ENCODE peak calls at places on chromosome 7, in eight cellular contexts. H is Panc1, A is upper lobe of left lung, S is stomach, Y is esophagus muscularis mucosa, O is prostate gland, J is suprapubic skin, G is HCT116. Z is an unnamed sample.

GRCh38 chr7:64946772-64947171 is 43.7 kb downstream of the ZNF273 start:
- DNase-seq in G (no peak), H (no peak), A (peak), Y (no peak), O (no peak), J (no peak), S (no peak), Z (no peak)

GRCh38 chr7:97357459-97357858 is 240.0 kb downstream of the SDHAF3 start:
- DNase-seq in A (no peak), G (no peak), H (no peak), O (no peak), Y (no peak), J (no peak), S (no peak), Z (no peak)

GRCh38 chr7:3643091-3643490 is 342.0 kb downstream of the SDK1 start:
- DNase-seq in J (no peak), O (no peak), G (no peak), A (no peak), S (no peak), H (no peak), Y (peak), Z (no peak)

GRCh38 chr7:70706698-70707097 is 425.2 kb upstream of the GALNT17 start:
- DNase-seq in O (no peak), H (no peak), A (no peak), G (no peak), S (no peak), J (no peak), Y (no peak), Z (no peak)

GRCh38 chr7:95209276-95209675 is 115.1 kb downstream of the PON1 start:
- DNase-seq in A (no peak), G (no peak), J (no peak), Y (no peak), O (no peak), S (no peak), H (no peak), Z (no peak)

GRCh38 chr7:116394106-116394505 is 105.4 kb upstream of the CAV2 start:
- DNase-seq in G (no peak), J (no peak), S (no peak), A (no peak), O (no peak), H (no peak), Y (no peak), Z (no peak)

GRCh38 chr7:107967420-107967819 is 35.5 kb downstream of the LAMB1 start:
- DNase-seq in O (no peak), Y (no peak), H (no peak), J (no peak), A (no peak), G (no peak), S (no peak), Z (no peak)

GRCh38 chr7:25854608-25855497 is 297.1 kb upstream of the NFE2L3 start:
- DNase-seq in Y (no peak), J (peak), A (no peak), G (peak), S (no peak), H (no peak), O (no peak), Z (peak)

GRCh38 chr7:113824117-113824823 is 94.5 kb downstream of the PPP1R3A start:
- DNase-seq in G (no peak), A (no peak), H (no peak), O (no peak), Y (no peak), J (no peak), S (no peak), Z (no peak)

GRCh38 chr7:16092711-16093110 is 328.6 kb downstream of the CRPPA start:
- DNase-seq in Y (no peak), J (no peak), S (no peak), H (no peak), A (no peak), O (no peak), G (no peak), Z (no peak)

GRCh38 chr7:70834424-70834823 is 297.5 kb upstream of the GALNT17 start:
- DNase-seq in Y (peak), H (no peak), S (no peak), G (no peak), A (no peak), J (no peak), O (no peak), Z (no peak)

GRCh38 chr7:50450691-50451051 is 521 bp upstream of the FIGNL1 start:
- DNase-seq in J (no peak), G (no peak), S (no peak), H (no peak), O (no peak), Y (no peak), A (no peak), Z (peak)

GRCh38 chr7:785416-785815 is 46.9 kb upstream of the SUN1 start:
- DNase-seq in O (no peak), Y (no peak), A (no peak), J (no peak), H (no peak), G (no peak), S (no peak), Z (no peak)

GRCh38 chr7:20327047-20327446 is 3.7 kb upstream of the ITGB8 start:
- DNase-seq in Y (no peak), A (no peak), G (no peak), O (no peak), J (no peak), H (no peak), S (no peak), Z (no peak)
- TF ChIP-seq POLR2AphosphoS5 in Y (no peak), A (no peak), G (no peak), O (no peak), J (no peak), H (no peak), S (no peak), Z (no peak)

GRCh38 chr7:151076863-151077704 is 3.5 kb downstream of the FASTK start:
- DNase-seq in S (peak), H (no peak), G (no peak), O (no peak), J (no peak), A (no peak), Y (no peak), Z (no peak)

GRCh38 chr7:151078233-151079040 is 2.2 kb downstream of the FASTK start:
- DNase-seq in O (no peak), H (no peak), S (no peak), Y (no peak), J (no peak), G (no peak), A (no peak), Z (no peak)

GRCh38 chr7:151079199-151079910 is 1.3 kb downstream of the FASTK start:
- DNase-seq in S (no peak), O (no peak), G (no peak), A (no peak), J (no peak), H (no peak), Y (no peak), Z (no peak)

GRCh38 chr7:151075978-151076426 is 4.6 kb downstream of the FASTK start:
- DNase-seq in S (no peak), G (no peak), O (no peak), Y (no peak), J (no peak), H (no peak), A (no peak), Z (no peak)

GRCh38 chr7:151077705-151078232 is 2.8 kb downstream of the FASTK start:
- DNase-seq in O (no peak), G (no peak), H (no peak), Y (no peak), A (no peak), J (no peak), S (peak), Z (no peak)
- TF ChIP-seq POLR2AphosphoS5 in O (no peak), G (no peak), H (no peak), Y (no peak), A (no peak), J (no peak), S (no peak), Z (no peak)

GRCh38 chr7:77691892-77692491 is 4.3 kb upstream of the RSBN1L start:
- DNase-seq in J (no peak), Y (no peak), A (no peak), O (no peak), G (no peak), H (no peak), S (peak), Z (peak)
- TF ChIP-seq POLR2AphosphoS5 in J (no peak), Y (no peak), A (no peak), O (no peak), G (no peak), H (no peak), S (peak), Z (peak)

GRCh38 chr7:36264123-36264916 is 111.3 kb downstream of the EEPD1 start:
- DNase-seq in G (no peak), O (no peak), H (no peak), A (peak), Y (no peak), J (no peak), S (no peak), Z (no peak)
- TF ChIP-seq POLR2AphosphoS5 in G (no peak), O (peak), H (no peak), A (no peak), Y (no peak), J (no peak), S (no peak), Z (peak)

DNA sequence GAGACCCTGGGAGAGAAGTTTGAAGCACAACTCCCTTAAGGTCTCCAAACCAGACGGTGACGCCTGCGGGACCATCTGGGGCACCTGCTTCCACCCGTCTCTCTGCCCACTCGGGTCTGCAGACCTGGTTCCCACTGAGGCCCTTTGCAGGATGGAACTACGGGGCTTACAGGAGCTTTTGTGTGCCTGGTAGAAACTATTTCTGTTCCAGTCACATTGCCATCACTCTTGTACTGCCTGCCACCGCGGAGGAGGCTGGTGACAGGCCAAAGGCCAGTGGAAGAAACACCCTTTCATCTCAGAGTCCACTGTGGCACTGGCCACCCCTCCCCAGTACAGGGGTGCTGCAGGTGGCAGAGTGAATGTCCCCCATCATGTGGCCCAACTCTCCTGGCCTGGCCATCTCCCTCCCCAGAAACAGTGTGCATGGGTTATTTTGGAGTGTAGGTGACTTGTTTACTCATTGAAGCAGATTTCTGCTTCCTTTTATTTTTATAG is 10.8 kb downstream of the SERPINE1 start:
- DNase-seq in J (no peak), A (no peak), Y (no peak), S (no peak), H (no peak), O (no peak), G (no peak), Z (no peak)
- TF ChIP-seq POLR2AphosphoS5 in J (no peak), A (peak), Y (no peak), S (no peak), H (no peak), O (no peak), G (no peak), Z (no peak)

DNA sequence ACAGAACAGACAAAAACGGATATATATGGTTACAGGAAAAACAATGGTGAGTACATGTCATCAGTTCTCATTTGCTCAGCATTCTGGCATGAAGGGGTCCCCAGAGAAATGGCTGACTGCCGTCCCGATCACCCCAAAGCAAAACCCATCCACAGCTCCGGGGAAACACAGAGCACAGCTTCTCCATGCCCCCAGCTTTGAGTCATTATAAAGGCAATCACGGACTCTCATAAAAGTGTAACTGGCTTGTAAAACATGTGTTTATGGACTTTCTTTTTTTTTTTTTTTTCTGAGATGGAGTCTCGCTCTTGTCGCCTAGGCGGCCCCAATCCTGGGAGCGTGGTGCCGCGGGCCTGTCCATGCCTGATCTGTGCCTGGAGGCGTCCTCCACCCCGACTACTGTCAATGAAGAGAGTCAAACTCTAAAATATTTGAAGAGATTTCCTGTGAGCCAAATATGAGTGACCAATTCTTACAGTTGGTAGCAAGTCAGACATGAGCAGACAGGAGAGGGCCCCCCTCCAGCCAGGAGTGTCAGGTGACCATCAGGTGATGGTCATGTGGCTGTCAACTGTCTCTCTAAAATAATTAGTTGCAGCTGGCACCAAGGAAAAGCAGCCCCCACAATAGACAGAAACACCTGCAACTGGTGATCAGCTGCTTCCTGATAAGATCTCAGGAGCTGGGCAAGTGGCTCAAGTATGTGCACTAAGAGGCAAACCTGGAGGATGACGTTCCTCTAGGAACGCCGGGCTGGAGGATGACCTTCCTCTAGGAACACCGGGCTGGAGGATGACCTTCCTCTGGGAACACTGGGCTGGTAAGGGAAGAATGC is 21.7 kb upstream of the NOM1 start:
- DNase-seq in O (no peak), Y (no peak), S (no peak), G (no peak), H (no peak), A (no peak), J (peak), Z (no peak)
- TF ChIP-seq POLR2AphosphoS5 in O (no peak), Y (peak), S (no peak), G (no peak), H (no peak), A (no peak), J (no peak), Z (no peak)

GRCh38 chr7:112390167-112390566 is 60.1 kb upstream of the IFRD1 start:
- DNase-seq in O (no peak), J (no peak), H (no peak), A (no peak), Y (peak), G (no peak), S (no peak), Z (no peak)
- TF ChIP-seq POLR2AphosphoS5 in O (no peak), J (no peak), H (no peak), A (no peak), Y (no peak), G (no peak), S (no peak), Z (no peak)

GRCh38 chr7:32891046-32891799 is at the start of gene KBTBD2:
- DNase-seq in J (peak), O (peak), A (peak), G (peak), Y (peak), H (no peak), S (peak), Z (peak)

GRCh38 chr7:32891800-32892520 is 400 bp upstream of the KBTBD2 start:
- DNase-seq in A (peak), G (peak), J (peak), H (no peak), S (peak), O (peak), Y (peak), Z (peak)

GRCh38 chr7:32890010-32890552 is 1.5 kb downstream of the KBTBD2 start:
- DNase-seq in A (peak), G (no peak), Y (no peak), S (no peak), J (no peak), O (peak), H (no peak), Z (no peak)

GRCh38 chr7:32892521-32893224 is 1.1 kb upstream of the KBTBD2 start:
- DNase-seq in H (no peak), J (no peak), G (peak), Y (no peak), S (peak), O (peak), A (peak), Z (peak)

GRCh38 chr7:32890553-32891045 is 961 bp downstream of the KBTBD2 start:
- DNase-seq in H (no peak), J (no peak), Y (no peak), G (peak), A (peak), O (peak), S (no peak), Z (peak)
- TF ChIP-seq POLR2AphosphoS5 in H (no peak), J (no peak), Y (peak), G (peak), A (peak), O (peak), S (peak), Z (peak)

DNA sequence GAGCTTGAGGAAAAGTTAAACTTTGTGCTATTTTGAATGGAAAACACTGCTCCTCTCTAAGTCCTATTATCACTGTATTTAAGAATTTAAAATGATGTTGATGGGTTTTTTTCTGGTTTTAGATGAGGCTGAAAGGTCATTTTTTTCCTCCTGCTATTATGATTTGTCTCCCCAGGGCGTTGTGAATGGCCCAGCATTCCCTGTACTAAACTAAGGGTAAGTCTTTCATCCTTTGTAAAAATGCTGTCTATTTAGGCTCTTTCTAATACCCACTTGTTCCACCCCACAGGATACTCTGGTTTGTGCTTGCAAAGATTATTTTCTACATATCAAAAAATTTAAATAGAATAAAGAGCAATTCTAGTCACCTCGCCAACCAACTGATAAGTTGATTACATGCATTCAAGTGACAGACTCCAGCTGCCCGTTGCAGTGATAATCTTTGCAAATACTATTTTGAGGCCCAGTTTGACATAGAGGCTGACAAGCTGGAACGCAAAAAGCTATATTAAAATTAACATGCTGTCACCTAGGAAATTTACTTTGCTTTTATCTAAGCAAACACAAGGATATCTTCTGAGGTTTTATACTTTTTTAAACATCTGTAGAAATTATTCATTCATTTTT is 222.3 kb upstream of the TMEM229A start:
- DNase-seq in J (no peak), S (no peak), Y (no peak), G (no peak), A (no peak), H (no peak), O (no peak), Z (no peak)
- TF ChIP-seq POLR2AphosphoS5 in J (no peak), S (no peak), Y (no peak), G (no peak), A (no peak), H (no peak), O (no peak), Z (no peak)

DNA sequence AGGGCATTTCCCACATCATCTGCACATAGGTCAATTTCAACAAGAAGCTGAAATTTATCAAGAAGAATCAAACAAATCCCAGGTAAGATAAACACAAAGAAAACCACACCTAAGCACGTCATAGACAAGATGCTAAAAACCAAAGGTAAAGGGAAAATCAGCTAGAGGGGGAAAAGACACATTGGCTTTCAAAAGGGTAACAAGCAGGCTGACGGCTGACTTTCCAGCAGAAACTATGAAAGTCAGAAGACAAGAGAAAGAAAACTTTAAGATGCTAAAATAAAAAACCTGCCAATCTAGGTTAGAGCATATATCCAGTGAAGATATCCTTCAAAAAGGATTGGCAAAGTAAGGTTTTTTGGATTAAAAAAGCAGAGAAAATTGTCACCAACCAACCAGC is 59.9 kb upstream of the RHEB start:
- DNase-seq in G (no peak), Y (no peak), A (no peak), J (no peak), H (no peak), O (no peak), S (no peak), Z (no peak)
- TF ChIP-seq POLR2AphosphoS5 in G (no peak), Y (no peak), A (no peak), J (no peak), H (no peak), O (no peak), S (no peak), Z (no peak)